ENCODE peak calls at places on chromosomes 1 and 21, in five cellular contexts. D is ACHN; Z is AG04450; V is stimulated activated CD4-positive, alpha-beta T cell treated with anti-CD3 and anti-CD28 coated beads, Interleukin-1b, Interleukin-23, amount 100 ng/mL, for 24 hours; K is epithelial cell of esophagus. J is an unnamed sample.

GRCh38 chr1:19689856-19690255 is 25.2 kb downstream of the HTR6 start:
- DNase-seq in Z (no peak), V (no peak), K (no peak), D (no peak), J (no peak)

GRCh38 chr1:202293620-202294019 is 48.1 kb downstream of the UBE2T start:
- DNase-seq in K (no peak), V (no peak), Z (no peak), D (no peak), J (no peak)

GRCh38 chr1:38546630-38547029 is 312.9 kb downstream of the RRAGC start:
- DNase-seq in D (no peak), Z (no peak), K (no peak), V (no peak), J (no peak)

GRCh38 chr1:184489908-184490307 is 103.1 kb downstream of the C1orf21 start:
- DNase-seq in K (no peak), Z (no peak), V (no peak), D (no peak), J (no peak)

GRCh38 chr21:33261635-33262034 is 4.5 kb upstream of the IL10RB start:
- DNase-seq in V (no peak), Z (peak), K (no peak), D (peak), J (peak)

GRCh38 chr1:173393655-173393993 is 83.5 kb upstream of the PRDX6 start:
- DNase-seq in K (peak), Z (peak), V (no peak), D (no peak), J (peak)

GRCh38 chr1:22751124-22751531 is 40.5 kb downstream of the EPHB2 start:
- DNase-seq in V (no peak), K (peak), D (no peak), Z (no peak), J (no peak)

GRCh38 chr1:1262759-1263158 is 10.9 kb downstream of the UBE2J2 start:
- DNase-seq in K (no peak), D (no peak), Z (no peak), V (no peak), J (no peak)

GRCh38 chr1:114535401-114535800 is 24.4 kb upstream of the TRIM33 start:
- DNase-seq in D (no peak), K (no peak), V (no peak), Z (no peak), J (no peak)

GRCh38 chr1:43525995-43526394 is 4.7 kb upstream of the PTPRF start:
- DNase-seq in Z (no peak), V (no peak), D (peak), K (peak), J (peak)

GRCh38 chr1:14140800-14141526 is 441.0 kb downstream of the PRDM2 start:
- DNase-seq in D (peak), V (no peak), Z (no peak), K (no peak), J (no peak)

GRCh38 chr1:97243973-97244560 is 522.5 kb downstream of the PTBP2 start:
- DNase-seq in K (peak), Z (no peak), V (no peak), D (peak), J (no peak)

GRCh38 chr21:38170283-38170682 is 86.5 kb upstream of the KCNJ15 start:
- DNase-seq in K (peak), Z (no peak), D (peak), V (no peak), J (no peak)

GRCh38 chr1:87200875-87201638 is 127.6 kb upstream of the LMO4 start:
- DNase-seq in K (peak), D (no peak), Z (no peak), V (no peak), J (no peak)

GRCh38 chr1:185375583-185375982 is 58.5 kb upstream of the IVNS1ABP start:
- DNase-seq in D (no peak), Z (no peak), V (no peak), K (peak), J (no peak)

GRCh38 chr1:117886101-117886795 is 43.2 kb downstream of the GDAP2 start:
- DNase-seq in Z (peak), K (peak), D (no peak), V (no peak), J (peak)

GRCh38 chr1:44405041-44405803 is at the start of gene RNF220:
- DNase-seq in V (no peak), D (peak), Z (peak), K (peak), J (peak)

GRCh38 chr1:11918779-11919519 is 7.3 kb downstream of the KIAA2013 start:
- DNase-seq in D (peak), V (no peak), K (peak), Z (peak), J (peak)

GRCh38 chr1:119385650-119386049 is 17.1 kb downstream of the HAO2 start:
- DNase-seq in D (no peak), Z (no peak), K (no peak), V (no peak), J (no peak)

GRCh38 chr1:29122987-29123870 is 474 bp downstream of the TMEM200B start:
- DNase-seq in K (no peak), D (peak), Z (no peak), V (no peak), J (no peak)

GRCh38 chr1:12016182-12016581 is 3.1 kb upstream of the MIIP start:
- DNase-seq in K (peak), V (no peak), D (no peak), Z (no peak), J (no peak)

GRCh38 chr1:147494998-147495580 is 46.2 kb upstream of the BCL9 start:
- DNase-seq in V (peak), Z (peak), K (peak), D (peak), J (peak)

GRCh38 chr1:56437959-56438358 is 141.4 kb downstream of the PLPP3 start:
- DNase-seq in Z (no peak), K (peak), V (no peak), D (no peak), J (no peak)

GRCh38 chr21:35840197-35840799 is 220.0 kb downstream of the SETD4 start:
- DNase-seq in Z (peak), V (peak), K (peak), D (peak), J (peak)

GRCh38 chr1:223714421-223714724 is 2.0 kb downstream of the CAPN2 start:
- DNase-seq in D (no peak), Z (no peak), V (no peak), K (no peak), J (no peak)

GRCh38 chr21:45309069-45309521 is 21.4 kb upstream of the POFUT2 start:
- DNase-seq in V (no peak), D (peak), Z (no peak), K (peak), J (no peak)